ENCODE peak calls at places on chromosomes 12 and 14, in five cellular contexts. P is WERI-Rb-1; T is fibroblast of lung; U is effector memory CD4-positive, alpha-beta T cell; D is brain microvascular endothelial cell. Y is an unnamed sample.

GRCh38 chr14:55427439-55427838 is 13.0 kb downstream of the TBPL2 start:
- DNase-seq in T (no peak), U (no peak), P (no peak), D (no peak), Y (no peak)

GRCh38 chr14:105151131-105151837 is 17.3 kb downstream of the JAG2 start:
- DNase-seq in T (no peak), D (no peak), U (no peak), P (no peak), Y (no peak)

GRCh38 chr12:58976146-58976545 is 55.8 kb upstream of the LRIG3 start:
- DNase-seq in T (no peak), P (no peak), D (no peak), U (no peak), Y (no peak)

GRCh38 chr12:71664411-71665108 is 459 bp downstream of the THAP2 start:
- DNase-seq in P (no peak), D (no peak), T (peak), U (no peak), Y (no peak)

GRCh38 chr12:16093825-16094224 is 182.7 kb downstream of the DERA start:
- DNase-seq in U (no peak), D (no peak), T (no peak), P (no peak), Y (no peak)

GRCh38 chr14:49641697-49642129 is 6.7 kb upstream of the DNAAF2 start:
- DNase-seq in P (peak), T (peak), D (peak), U (no peak), Y (no peak)

GRCh38 chr14:32939254-32940065 is 781 bp downstream of the NPAS3 start:
- DNase-seq in U (no peak), P (peak), D (peak), T (peak), Y (peak)

GRCh38 chr12:94416613-94417012 is 43.1 kb downstream of the CEP83 start:
- DNase-seq in P (no peak), D (no peak), T (no peak), U (no peak), Y (no peak)

GRCh38 chr12:116880817-116881324 is 370 bp downstream of the HRK start:
- DNase-seq in P (peak), D (no peak), T (peak), U (no peak), Y (no peak)

GRCh38 chr14:106875503-106875902 is 1349.1 kb downstream of the TMEM121 start:
- DNase-seq in P (peak), U (no peak), T (no peak), D (no peak), Y (no peak)

GRCh38 chr14:103889313-103890051 is 38.8 kb upstream of the TDRD9 start:
- DNase-seq in P (no peak), T (no peak), D (peak), U (no peak), Y (no peak)

GRCh38 chr12:11581179-11581755 is 68.2 kb upstream of the ETV6 start:
- DNase-seq in U (peak), P (peak), D (peak), T (peak), Y (peak)

GRCh38 chr14:61528591-61529021 is 166.7 kb upstream of the HIF1A start:
- DNase-seq in P (no peak), T (peak), U (no peak), D (peak), Y (peak)

GRCh38 chr12:124862768-124863408 is 776 bp downstream of the SCARB1 start:
- DNase-seq in D (peak), U (no peak), T (peak), P (peak), Y (no peak)

GRCh38 chr14:92712654-92713051 is 35.8 kb downstream of the LGMN start:
- DNase-seq in D (no peak), U (no peak), P (no peak), T (no peak), Y (no peak)

GRCh38 chr14:75979071-75979571 is 2.7 kb downstream of the TGFB3 start:
- DNase-seq in U (no peak), T (peak), D (no peak), P (peak), Y (no peak)

GRCh38 chr14:66043921-66044320 is 442.2 kb upstream of the CCDC196 start:
- DNase-seq in P (no peak), U (no peak), T (no peak), D (no peak), Y (no peak)

GRCh38 chr14:84128025-84128424 is 1401.9 kb upstream of the FLRT2 start:
- DNase-seq in D (peak), P (no peak), T (no peak), U (no peak), Y (no peak)

GRCh38 chr14:73829526-73830431 is 21.9 kb upstream of the PTGR2 start:
- DNase-seq in U (no peak), D (peak), P (no peak), T (peak), Y (no peak)

GRCh38 chr12:122099280-122099749 is 20.8 kb downstream of the MLXIP start:
- DNase-seq in P (no peak), T (no peak), U (no peak), D (no peak), Y (no peak)

GRCh38 chr12:13173537-13173936 is 23.0 kb upstream of the EMP1 start:
- DNase-seq in D (peak), P (no peak), U (no peak), T (peak), Y (peak)

GRCh38 chr12:106415134-106415533 is 57.6 kb downstream of the POLR3B start:
- DNase-seq in T (no peak), U (no peak), P (no peak), D (peak), Y (peak)

DNA sequence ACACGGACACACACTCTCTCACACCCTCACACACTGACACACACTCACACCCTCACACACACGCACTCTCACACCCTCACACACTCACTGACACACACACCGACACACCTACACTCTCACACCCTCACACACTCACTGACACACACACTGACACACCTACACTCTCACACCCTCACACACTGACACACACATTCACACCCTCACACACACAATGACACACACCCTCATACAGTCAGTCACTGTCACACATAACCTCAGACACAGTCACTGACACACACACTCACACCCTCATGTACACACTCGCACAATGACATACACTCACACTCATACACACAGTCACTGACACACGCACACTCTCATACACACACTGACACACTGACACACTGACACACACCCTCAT is 19.8 kb upstream of the DLK1 start:
- DNase-seq in U (no peak), P (no peak), D (no peak), T (no peak), Y (no peak)
- H3K4me3 ChIP-seq in U (no peak), P (no peak), D (no peak), T (no peak), Y (no peak)

GRCh38 chr12:6315184-6315583 is 4.7 kb downstream of the PLEKHG6 start:
- DNase-seq in D (no peak), P (no peak), U (no peak), T (no peak), Y (no peak)

GRCh38 chr12:6311822-6312528 is 1.5 kb downstream of the PLEKHG6 start:
- DNase-seq in U (no peak), P (no peak), T (no peak), D (no peak), Y (no peak)

GRCh38 chr12:6314776-6315175 is 4.3 kb downstream of the PLEKHG6 start:
- DNase-seq in D (no peak), P (no peak), T (no peak), U (no peak), Y (no peak)

GRCh38 chr12:6312529-6313325 is 2.2 kb downstream of the PLEKHG6 start:
- DNase-seq in U (no peak), P (no peak), T (no peak), D (no peak), Y (no peak)

DNA sequence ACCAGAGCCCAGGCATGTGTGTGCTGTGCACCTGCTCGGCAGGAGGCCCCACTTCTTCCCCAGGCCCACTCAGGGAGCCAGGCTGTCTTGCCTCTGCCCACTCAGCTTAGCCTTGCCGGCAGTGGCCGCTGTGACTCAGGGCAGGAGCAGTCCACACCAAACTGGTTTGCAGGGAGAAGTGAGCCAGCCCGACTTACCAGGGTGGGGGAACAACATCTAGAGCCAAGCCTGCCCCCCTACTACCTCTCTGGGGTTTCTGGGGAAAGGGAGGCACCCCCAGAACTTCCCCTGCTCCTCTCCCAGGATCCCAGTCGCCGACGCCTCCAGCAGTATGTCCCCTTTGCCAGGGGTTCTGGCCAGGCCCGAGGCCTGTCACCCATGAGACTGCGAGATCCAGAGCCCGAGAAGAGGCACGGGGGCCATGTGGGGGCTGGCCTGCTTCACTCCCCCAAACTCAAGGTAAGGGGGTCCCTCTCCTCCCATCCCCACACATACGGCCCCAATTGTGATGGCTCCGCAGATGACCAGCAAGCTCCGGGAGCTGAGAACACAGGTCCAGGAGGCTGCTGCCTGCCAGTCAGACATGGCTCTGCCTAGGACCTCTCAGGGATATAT is 3.0 kb downstream of the PLEKHG6 start:
- DNase-seq in P (no peak), U (no peak), T (no peak), D (no peak), Y (no peak)
- H3K4me3 ChIP-seq in P (no peak), U (no peak), T (no peak), D (no peak), Y (no peak)

GRCh38 chr12:6532051-6532926 is 2.0 kb upstream of the GAPDH start:
- DNase-seq in P (peak), U (peak), T (peak), D (peak), Y (peak)
- H3K4me3 ChIP-seq in P (peak), U (peak), T (peak), D (peak), Y (peak)

GRCh38 chr12:34218193-34219045 is 196.1 kb downstream of the ALG10 start:
- DNase-seq in D (peak), T (peak), P (peak), U (peak), Y (peak)
- H3K4me3 ChIP-seq in D (no peak), T (no peak), P (no peak), U (peak), Y (no peak)